ENCODE peak calls at places on chromosome 12, in ten cellular contexts. O is Panc1, G is transverse colon, Y is bronchial epithelial cell, F is body of pancreas, I is brain microvascular endothelial cell, W is uterus, M is GM23338, K is fibroblast of mammary gland, U is AG10803. T is an unnamed sample.
A peak's percentile ranks its signal among the peaks of the same experiment; 100 is the strongest.

GRCh38 chr12:18905134-18905533 is 167.2 kb downstream of the CAPZA3 start:
- DNase-seq in W (no peak), I (no peak), O (no peak), F (no peak), K (no peak), M (no peak), G (no peak), Y (peak; percentile 28), U (no peak), T (no peak)

GRCh38 chr12:122111070-122111750 is 32.7 kb downstream of the MLXIP start:
- DNase-seq in G (peak; percentile 71), M (no peak), F (no peak), W (no peak), Y (peak; percentile 77), K (no peak), U (no peak), I (no peak), O (no peak), T (no peak)

GRCh38 chr12:58967551-58967950 is 47.2 kb upstream of the LRIG3 start:
- DNase-seq in W (no peak), K (peak; percentile 75), F (no peak), G (no peak), M (no peak), U (peak; percentile 38), O (no peak), Y (peak; percentile 75), I (peak; percentile 1), T (peak; percentile 36)

GRCh38 chr12:96213869-96214268 is 19.7 kb downstream of the ELK3 start:
- DNase-seq in U (no peak), F (no peak), W (no peak), K (no peak), Y (peak; percentile 71), I (no peak), G (no peak), M (no peak), O (no peak), T (no peak)

GRCh38 chr12:79344855-79345840 is 345.6 kb downstream of the PAWR start:
- DNase-seq in O (peak; percentile 35), F (peak; percentile 15), W (no peak), U (peak; percentile 25), Y (peak; percentile 66), K (peak; percentile 45), M (peak; percentile 85), I (peak; percentile 35), G (peak; percentile 41), T (peak; percentile 34)

GRCh38 chr12:131210506-131211278 is 257.0 kb downstream of the ADGRD1 start:
- DNase-seq in M (no peak), I (no peak), K (no peak), U (no peak), F (no peak), W (no peak), O (no peak), G (no peak), Y (no peak), T (no peak)

GRCh38 chr12:106415134-106415533 is 57.6 kb downstream of the POLR3B start:
- DNase-seq in G (no peak), I (peak; percentile 75), O (no peak), F (no peak), Y (peak; percentile 33), U (peak; percentile 46), W (no peak), K (peak; percentile 46), M (no peak), T (peak; percentile 39)

GRCh38 chr12:122467983-122468382 is 32.7 kb downstream of the ZCCHC8 start:
- DNase-seq in G (no peak), F (no peak), U (no peak), Y (peak; percentile 99), K (no peak), I (no peak), W (no peak), M (no peak), O (no peak), T (no peak)

GRCh38 chr12:123912415-123913385 is 59.9 kb downstream of the CCDC92 start:
- DNase-seq in K (no peak), W (no peak), G (no peak), M (no peak), Y (no peak), F (no peak), U (no peak), O (no peak), I (no peak), T (no peak)

GRCh38 chr12:100566887-100567637 is 6.4 kb upstream of the GAS2L3 start:
- DNase-seq in U (no peak), O (no peak), K (peak; percentile 45), Y (peak; percentile 28), M (no peak), W (no peak), F (no peak), G (no peak), I (no peak), T (peak; percentile 14)

GRCh38 chr12:66947119-66947518 is 268.2 kb upstream of the GRIP1 start:
- DNase-seq in O (no peak), G (no peak), W (no peak), F (no peak), Y (peak; percentile 31), I (no peak), U (no peak), M (no peak), K (no peak), T (no peak)

GRCh38 chr12:13234045-13234641 is 37.6 kb downstream of the EMP1 start:
- DNase-seq in O (no peak), F (peak; percentile 40), I (peak; percentile 71), K (peak; percentile 76), Y (peak; percentile 64), W (peak; percentile 60), G (peak; percentile 48), M (peak; percentile 88), U (peak; percentile 66), T (peak; percentile 81)

DNA sequence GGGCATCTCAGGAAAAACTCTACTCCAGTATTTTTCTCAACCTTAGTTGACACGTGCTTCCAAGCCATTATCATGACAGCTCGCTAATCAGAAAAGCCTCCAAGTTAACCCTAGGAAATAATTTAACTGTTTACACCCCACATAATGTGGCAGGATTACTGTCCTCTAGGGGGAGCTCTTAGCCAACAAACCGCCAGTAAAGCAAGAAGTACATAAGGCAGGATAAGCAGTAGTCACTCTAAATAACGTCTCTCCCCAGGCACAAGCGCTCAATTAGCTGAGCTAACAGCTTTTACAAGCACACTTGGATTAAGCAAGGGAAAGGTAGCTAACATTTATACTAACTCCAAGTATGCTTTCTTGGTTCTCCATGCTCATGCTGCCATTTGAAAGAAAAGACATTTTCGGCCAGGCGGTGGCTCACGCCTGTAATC is 22.8 kb downstream of the APOBEC1 start:
- DNase-seq in G (no peak), M (peak; percentile 72), O (no peak), F (no peak), I (no peak), W (no peak), U (no peak), Y (no peak), K (peak; percentile 34), T (peak; percentile 12)
- TF ChIP-seq CTCF in G (peak; percentile 24), M (peak; percentile 90), O (peak; percentile 78), F (no peak), I (peak; percentile 51), W (no peak), U (peak; percentile 44), Y (peak; percentile 37), K (peak; percentile 52), T (peak; percentile 30)

DNA sequence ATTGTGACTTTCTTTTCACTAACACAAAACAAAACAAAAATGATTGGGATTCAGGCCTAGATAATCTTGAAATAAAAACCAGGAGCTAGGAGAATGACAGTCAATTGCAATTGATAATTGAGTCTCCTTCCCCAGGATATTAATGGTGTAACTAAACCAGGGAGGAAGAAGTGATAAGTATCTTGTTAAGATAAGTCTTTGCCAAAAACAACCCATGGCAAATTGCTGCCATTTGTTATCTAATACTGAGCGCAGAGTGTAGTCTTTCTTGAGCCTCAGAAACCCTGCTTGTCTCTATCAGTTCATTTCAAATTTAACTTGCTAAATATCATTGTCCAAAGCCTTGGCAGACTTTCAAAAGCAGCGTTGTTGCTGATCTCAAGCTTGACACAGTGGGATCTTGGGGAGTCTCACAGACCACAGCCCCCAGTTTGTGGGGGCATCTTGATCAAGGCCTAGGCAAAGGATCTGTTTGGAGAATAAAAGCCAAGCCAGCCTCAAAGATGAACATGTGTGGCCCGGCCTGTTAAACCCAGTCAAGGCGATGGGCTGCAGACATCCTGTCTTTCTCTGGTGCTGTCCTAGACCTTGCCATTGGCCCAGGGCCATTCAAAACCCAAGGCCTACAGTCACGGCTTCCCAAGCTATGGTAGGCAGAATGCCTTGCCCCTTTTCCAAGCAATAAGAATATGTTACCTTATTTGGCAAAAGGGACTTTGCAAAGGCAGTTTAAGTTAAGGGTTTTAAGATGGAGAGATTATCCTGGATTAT is 164.2 kb downstream of the CHST11 start:
- DNase-seq in I (peak; percentile 18), O (no peak), W (no peak), Y (no peak), F (no peak), K (no peak), G (no peak), U (no peak), M (no peak), T (peak; percentile 33)
- TF ChIP-seq CTCF in I (no peak), O (no peak), W (no peak), Y (no peak), F (no peak), K (no peak), G (no peak), U (no peak), M (no peak), T (no peak)

GRCh38 chr12:3218150-3218845 is 141.1 kb downstream of the TSPAN9 start:
- DNase-seq in F (peak; percentile 44), U (peak; percentile 79), I (peak; percentile 80), Y (peak; percentile 73), M (no peak), G (peak; percentile 45), K (peak; percentile 84), O (no peak), W (peak; percentile 93), T (peak; percentile 85)
- TF ChIP-seq CTCF in F (no peak), U (no peak), I (peak; percentile 18), Y (no peak), M (no peak), G (no peak), K (no peak), O (no peak), W (no peak), T (peak; percentile 3)

GRCh38 chr12:104456950-104457745 is 400 bp downstream of the CHST11 start:
- DNase-seq in W (peak; percentile 85), F (peak; percentile 59), G (peak; percentile 66), M (peak; percentile 66), O (no peak), U (peak; percentile 64), I (peak; percentile 73), K (peak; percentile 79), Y (peak; percentile 58), T (peak; percentile 81)

GRCh38 chr12:104454997-104455396 is 1.8 kb upstream of the CHST11 start:
- DNase-seq in I (no peak), W (no peak), Y (peak; percentile 98), U (peak; percentile 71), O (no peak), K (peak; percentile 89), F (no peak), M (no peak), G (no peak), T (peak; percentile 62)

GRCh38 chr12:104457746-104458644 is 1.2 kb downstream of the CHST11 start:
- DNase-seq in U (peak; percentile 5), G (peak; percentile 31), F (peak; percentile 35), M (peak; percentile 66), W (peak; percentile 27), Y (peak; percentile 12), I (no peak), O (no peak), K (no peak), T (peak; percentile 14)

GRCh38 chr12:104455594-104456416 is 943 bp upstream of the CHST11 start:
- DNase-seq in O (no peak), K (no peak), G (no peak), I (no peak), U (no peak), F (no peak), W (no peak), Y (peak; percentile 20), M (no peak), T (no peak)

GRCh38 chr12:104456417-104456949 is at the start of gene CHST11:
- DNase-seq in K (peak; percentile 78), W (peak; percentile 74), M (peak; percentile 96), F (peak; percentile 68), I (peak; percentile 83), G (peak; percentile 76), U (peak; percentile 83), Y (peak; percentile 68), O (no peak), T (peak; percentile 85)
- TF ChIP-seq CTCF in K (peak; percentile 27), W (peak; percentile 34), M (peak; percentile 33), F (no peak), I (peak; percentile 48), G (peak; percentile 32), U (peak; percentile 37), Y (peak; percentile 23), O (peak; percentile 5), T (peak; percentile 43)

T was measured in fibroblast of the aortic adventitia.